ENCODE peak calls at places on chromosome 4, in four cellular contexts. O is IMR-90, P is H9, T is H1. A is an unnamed sample.
A peak's percentile ranks its signal among the peaks of the same experiment; 100 is the strongest.

GRCh38 chr4:123468479-123469031 is 72.0 kb downstream of the SPRY1 start:
- DNase-seq in T (no peak), O (no peak), P (no peak), A (no peak)

GRCh38 chr4:188308142-188308541 is 168.9 kb downstream of the TRIML1 start:
- DNase-seq in P (no peak), O (no peak), T (no peak), A (no peak)

GRCh38 chr4:164959896-164960295 is 17.6 kb downstream of the TRIM61 start:
- DNase-seq in T (no peak), O (peak; percentile 22), P (no peak), A (no peak)

GRCh38 chr4:173367946-173368345 is 2.8 kb upstream of the SAP30 start:
- DNase-seq in P (no peak), T (no peak), O (peak; percentile 27), A (no peak)

GRCh38 chr4:10102193-10102980 is 14.2 kb downstream of the WDR1 start:
- DNase-seq in T (no peak), P (no peak), O (no peak), A (no peak)

GRCh38 chr4:80049402-80049801 is 23.6 kb downstream of the ANTXR2 start:
- DNase-seq in T (no peak), P (no peak), O (no peak), A (no peak)

GRCh38 chr4:144754562-144755410 is 108.8 kb downstream of the HHIP start:
- DNase-seq in O (peak; percentile 49), P (peak; percentile 34), T (no peak), A (peak; percentile 65)

GRCh38 chr4:74800310-74800709 is 6.0 kb upstream of the BTC start:
- DNase-seq in O (no peak), T (no peak), P (no peak), A (no peak)

GRCh38 chr4:184548651-184549341 is 74.4 kb upstream of the IRF2 start:
- DNase-seq in O (no peak), P (peak; percentile 69), T (peak; percentile 51), A (no peak)

GRCh38 chr4:106315476-106315967 is 487 bp downstream of the TBCK start:
- DNase-seq in T (no peak), P (no peak), O (peak; percentile 34), A (no peak)

GRCh38 chr4:65918217-65918616 is 247.9 kb upstream of the EPHA5 start:
- DNase-seq in T (no peak), O (no peak), P (no peak), A (no peak)

GRCh38 chr4:179803857-179804256 is 2361.6 kb upstream of the AGA start:
- DNase-seq in O (peak; percentile 45), P (no peak), T (no peak), A (no peak)

GRCh38 chr4:20252656-20253271 is 1.1 kb downstream of the SLIT2 start:
- DNase-seq in T (peak; percentile 66), P (peak; percentile 53), O (peak; percentile 39), A (peak; percentile 70)

GRCh38 chr4:122762520-122762919 is 30.0 kb downstream of the BBS12 start:
- DNase-seq in T (no peak), O (no peak), P (no peak), A (no peak)

GRCh38 chr4:123488916-123489315 is 92.3 kb downstream of the SPRY1 start:
- DNase-seq in T (no peak), P (no peak), O (peak; percentile 86), A (no peak)

GRCh38 chr4:25485104-25485503 is 108.0 kb downstream of the ANAPC4 start:
- DNase-seq in T (no peak), O (no peak), P (no peak), A (no peak)

GRCh38 chr4:40586034-40586433 is 43.6 kb downstream of the RBM47 start:
- DNase-seq in P (no peak), T (no peak), O (peak; percentile 47), A (no peak)

GRCh38 chr4:57491388-57491787 is 381.2 kb upstream of the IGFBP7 start:
- DNase-seq in P (no peak), T (no peak), O (no peak), A (no peak)

GRCh38 chr4:163542275-163542674 is 47.8 kb downstream of the TMA16 start:
- DNase-seq in P (no peak), O (peak; percentile 71), T (no peak), A (peak; percentile 83)

GRCh38 chr4:10737335-10737734 is 52.8 kb upstream of the CLNK start:
- DNase-seq in P (no peak), T (no peak), O (peak; percentile 69), A (peak; percentile 22)

GRCh38 chr4:8266088-8266487 is 3.5 kb upstream of the HTRA3 start:
- DNase-seq in O (no peak), T (no peak), P (no peak), A (no peak)

GRCh38 chr4:835148-836002 is 9.4 kb upstream of the CPLX1 start:
- DNase-seq in P (no peak), T (no peak), O (no peak), A (no peak)

GRCh38 chr4:102535398-102536082 is 34.4 kb downstream of the NFKB1 start:
- DNase-seq in T (no peak), P (no peak), O (peak; percentile 75), A (no peak)

GRCh38 chr4:182648766-182649165 is 268.4 kb downstream of the DCTD start:
- DNase-seq in T (no peak), O (no peak), P (no peak), A (no peak)

GRCh38 chr4:12036450-12036849 is 607.8 kb upstream of the HS3ST1 start:
- DNase-seq in O (no peak), P (no peak), T (no peak), A (no peak)

GRCh38 chr4:109207060-109207459 is 95.4 kb downstream of the COL25A1 start:
- DNase-seq in T (no peak), O (peak; percentile 71), P (no peak), A (peak; percentile 20)

DNA sequence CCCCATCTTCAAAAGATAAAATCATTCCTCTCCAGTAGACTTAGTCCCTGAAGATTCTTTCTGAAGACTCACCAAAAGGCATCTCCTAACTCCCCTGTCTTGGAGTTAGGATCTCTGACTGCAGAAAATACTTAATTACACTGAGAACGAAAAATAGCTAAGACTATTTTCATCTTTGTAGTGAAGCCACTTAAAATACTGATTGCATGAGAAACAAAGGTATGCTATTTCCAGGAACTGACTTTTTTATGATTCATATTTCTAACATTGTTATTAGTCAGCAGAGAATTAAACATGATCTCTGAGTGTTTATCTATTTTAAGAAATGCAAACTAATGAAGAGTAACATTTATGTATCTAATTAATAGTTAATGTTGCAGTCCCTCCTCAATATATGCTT is 71.8 kb upstream of the NR3C2 start:
- DNase-seq in T (no peak), P (no peak), O (peak; percentile 17), A (no peak)
- H3K4me2 ChIP-seq in T (no peak overlapping the region), P (no peak overlapping the region), O (no peak overlapping the region), A (no peak overlapping the region)

GRCh38 chr4:17326756-17327155 is 185.1 kb downstream of the QDPR start:
- DNase-seq in P (no peak), T (no peak), O (no peak), A (no peak)
- H2AK5ac ChIP-seq in P (no peak overlapping the region), T (no peak overlapping the region), O (no peak overlapping the region), A (no peak overlapping the region)

GRCh38 chr4:4248036-4248884 is at the start of gene TMEM128:
- DNase-seq in T (peak; percentile 96), O (peak; percentile 93), P (peak; percentile 93), A (peak; percentile 96)

GRCh38 chr4:4245172-4245571 is 2.9 kb downstream of the TMEM128 start:
- DNase-seq in T (no peak), P (no peak), O (no peak), A (no peak)

GRCh38 chr4:4249876-4250275 is 1.9 kb upstream of the TMEM128 start:
- DNase-seq in P (no peak), O (no peak), T (no peak), A (no peak)

GRCh38 chr4:4248885-4249203 is 821 bp upstream of the TMEM128 start:
- DNase-seq in T (no peak), P (no peak), O (peak; percentile 22), A (no peak)

GRCh38 chr4:4247711-4248035 is 350 bp downstream of the TMEM128 start:
- DNase-seq in T (no peak), O (peak; percentile 18), P (no peak), A (no peak)
- H3K4ac ChIP-seq in T (no peak overlapping the region), O (peak overlapping the region; percentile 62), P (no peak overlapping the region), A (peak overlapping the region; percentile 56)

GRCh38 chr4:99202536-99202935 is 16.5 kb downstream of the ADH6 start:
- DNase-seq in P (no peak), O (peak; percentile 58), T (no peak), A (no peak)

GRCh38 chr4:99202094-99202493 is 17.0 kb downstream of the ADH6 start:
- DNase-seq in T (no peak), P (no peak), O (no peak), A (no peak)

GRCh38 chr4:99205104-99205979 is 13.7 kb downstream of the ADH6 start:
- DNase-seq in O (peak; percentile 34), T (no peak), P (no peak), A (peak; percentile 44)

GRCh38 chr4:99200148-99200547 is 18.9 kb downstream of the ADH6 start:
- DNase-seq in P (no peak), O (no peak), T (no peak), A (no peak)

GRCh38 chr4:99201687-99202086 is 17.4 kb downstream of the ADH6 start:
- DNase-seq in T (no peak), P (no peak), O (peak; percentile 55), A (no peak)
- H3K4me2 ChIP-seq in T (no peak overlapping the region), P (no peak overlapping the region), O (no peak overlapping the region), A (no peak overlapping the region)

GRCh38 chr4:7254736-7255487 is 62.6 kb downstream of the SORCS2 start:
- DNase-seq in P (no peak), T (no peak), O (no peak), A (no peak)

GRCh38 chr4:7252510-7253340 is 60.4 kb downstream of the SORCS2 start:
- DNase-seq in P (no peak), O (no peak), T (no peak), A (no peak)

GRCh38 chr4:7253341-7253700 is 61.0 kb downstream of the SORCS2 start:
- DNase-seq in T (no peak), P (no peak), O (no peak), A (no peak)

GRCh38 chr4:7255488-7255881 is 63.1 kb downstream of the SORCS2 start:
- DNase-seq in O (no peak), P (no peak), T (no peak), A (no peak)

DNA sequence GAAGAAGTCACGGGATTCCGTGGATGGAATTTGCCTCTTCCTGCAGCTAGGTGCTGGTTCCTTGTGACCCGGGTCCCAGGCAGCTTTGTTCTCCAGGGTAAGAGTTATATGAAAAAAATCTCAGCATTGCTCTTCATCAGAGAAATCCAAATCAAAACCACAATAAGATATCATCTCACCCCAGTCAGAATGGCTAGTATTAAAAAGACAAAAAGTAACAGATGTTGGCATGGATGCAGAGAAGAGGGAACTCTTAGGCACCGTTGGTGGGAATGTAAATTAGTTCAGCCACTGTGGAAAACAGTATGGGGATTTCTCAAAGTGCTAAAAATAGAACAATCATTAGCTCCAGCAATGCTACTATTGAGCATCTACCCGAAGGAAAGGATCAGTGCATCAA is 61.5 kb downstream of the SORCS2 start:
- DNase-seq in P (no peak), T (no peak), O (no peak), A (no peak)
- H2AK5ac ChIP-seq in P (no peak overlapping the region), T (no peak overlapping the region), O (no peak overlapping the region), A (no peak overlapping the region)

GRCh38 chr4:152206646-152207435 is 329.1 kb downstream of the FBXW7 start:
- DNase-seq in P (no peak), O (no peak), T (no peak), A (peak; percentile 68)
- H3K4ac ChIP-seq in P (no peak overlapping the region), O (no peak overlapping the region), T (no peak overlapping the region), A (peak overlapping the region; percentile 65)

GRCh38 chr4:161404346-161405110 is 759.3 kb downstream of the FSTL5 start:
- DNase-seq in O (no peak), P (no peak), T (no peak), A (peak; percentile 21)

GRCh38 chr4:161403781-161404180 is 760.0 kb downstream of the FSTL5 start:
- DNase-seq in P (no peak), T (no peak), O (no peak), A (no peak)
- H3K4me2 ChIP-seq in P (no peak overlapping the region), T (no peak overlapping the region), O (no peak overlapping the region), A (no peak overlapping the region)

A was measured in mesendoderm.